ENCODE peak calls at places on chromosomes 2 and 18, in nine cellular contexts. G is heart right ventricle; W is ovary; K is left lung; U is pancreas; J is CD8-positive, alpha-beta memory T cell; Y is cardiac muscle cell; R is esophagus squamous epithelium; P is adrenal gland. V is an unnamed sample.
A peak's percentile ranks its signal among the peaks of the same experiment; 100 is the strongest.

GRCh38 chr18:58290059-58290747 is 246.2 kb downstream of the NEDD4L start:
- DNase-seq in G (no peak), W (no peak), K (no peak), U (no peak), J (no peak), Y (no peak), R (no peak), P (no peak), V (no peak)

GRCh38 chr2:21047161-21048009 is 3.5 kb upstream of the APOB start:
- DNase-seq in G (no peak), W (no peak), K (no peak), U (no peak), J (no peak), Y (peak; percentile 28), R (no peak), P (no peak), V (no peak)

GRCh38 chr2:130911482-130911881 is 74.8 kb downstream of the ARHGEF4 start:
- DNase-seq in G (no peak), W (no peak), K (no peak), U (no peak), J (no peak), Y (no peak), R (no peak), P (no peak), V (no peak)

GRCh38 chr2:53130441-53130943 is 637.1 kb upstream of the CHAC2 start:
- DNase-seq in G (no peak), W (no peak), K (no peak), U (no peak), J (no peak), Y (peak; percentile 70), R (no peak), P (no peak), V (no peak)

GRCh38 chr2:13227543-13227942 is 510.8 kb downstream of the TRIB2 start:
- DNase-seq in G (no peak), W (no peak), K (no peak), U (no peak), J (no peak), Y (no peak), R (no peak), P (no peak), V (no peak)

GRCh38 chr2:161228511-161229240 is 68.4 kb downstream of the TANK start:
- DNase-seq in G (no peak), W (no peak), K (no peak), U (no peak), J (no peak), Y (no peak), R (no peak), P (no peak), V (no peak)

GRCh38 chr18:40676676-40677075 is 1278.4 kb upstream of the PIK3C3 start:
- DNase-seq in G (no peak), W (no peak), K (no peak), U (no peak), J (no peak), Y (peak; percentile 9), R (no peak), P (no peak), V (no peak)

GRCh38 chr2:86790134-86790827 is 432 bp downstream of the CD8A start:
- DNase-seq in G (no peak), W (no peak), K (no peak), U (peak; percentile 65), J (peak; percentile 56), Y (no peak), R (no peak), P (no peak), V (no peak)

GRCh38 chr2:58195668-58196067 is 45.5 kb downstream of the FANCL start:
- DNase-seq in G (no peak), W (no peak), K (no peak), U (no peak), J (no peak), Y (no peak), R (no peak), P (no peak), V (no peak)

GRCh38 chr2:215828528-215829184 is 184.7 kb downstream of the MREG start:
- DNase-seq in G (no peak), W (peak; percentile 52), K (peak; percentile 68), U (no peak), J (no peak), Y (peak; percentile 88), R (no peak), P (peak; percentile 70), V (peak; percentile 79)

GRCh38 chr18:59884331-59884730 is 15.5 kb upstream of the PMAIP1 start:
- DNase-seq in G (no peak), W (no peak), K (no peak), U (no peak), J (no peak), Y (no peak), R (no peak), P (no peak), V (no peak)

GRCh38 chr2:207073791-207074678 is 91.7 kb downstream of the KLF7 start:
- DNase-seq in G (no peak), W (no peak), K (no peak), U (no peak), J (no peak), Y (no peak), R (no peak), P (no peak), V (no peak)

GRCh38 chr18:34709104-34709503 is 994 bp upstream of the DTNA start:
- DNase-seq in G (no peak), W (peak; percentile 39), K (no peak), U (no peak), J (no peak), Y (peak; percentile 87), R (no peak), P (peak; percentile 44), V (no peak)

GRCh38 chr18:61322265-61322873 is 10.9 kb upstream of the CDH20 start:
- DNase-seq in G (peak; percentile 58), W (no peak), K (no peak), U (peak; percentile 71), J (no peak), Y (peak; percentile 72), R (no peak), P (peak; percentile 42), V (no peak)

GRCh38 chr18:79411614-79412526 is 16.1 kb downstream of the NFATC1 start:
- DNase-seq in G (no peak), W (peak; percentile 17), K (no peak), U (peak; percentile 43), J (peak; percentile 33), Y (no peak), R (no peak), P (no peak), V (peak; percentile 50)

DNA sequence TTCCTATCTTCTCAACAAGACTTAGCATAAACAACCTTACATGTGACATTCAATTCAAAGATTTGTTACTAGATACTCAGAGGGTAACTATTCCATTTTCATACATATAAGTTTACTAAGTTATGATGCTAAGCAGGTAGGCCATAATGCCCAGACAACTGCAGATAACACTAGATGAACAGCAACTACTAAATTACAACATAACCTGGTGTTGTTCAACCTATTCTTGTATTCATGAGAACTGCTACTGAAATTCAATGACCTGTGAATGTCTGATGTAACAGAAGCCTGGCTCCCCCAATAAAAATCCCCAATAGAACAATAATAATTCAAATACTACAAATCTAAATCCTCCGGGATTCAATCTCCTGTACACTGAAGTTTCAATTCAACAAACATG is 24.8 kb downstream of the FEZ2 start:
- DNase-seq in G (no peak), W (no peak), K (no peak), U (no peak), J (no peak), Y (no peak), R (no peak), P (no peak), V (no peak)
- H3K36me3 ChIP-seq in G (no peaks in the 10 kb centered on the region), W (no peaks in the 10 kb centered on the region), K (peaks cover 57% of the 10 kb centered on the region), U (no peaks in the 10 kb centered on the region), J (no peaks in the 10 kb centered on the region), Y (peaks cover 13% of the 10 kb centered on the region), R (no peaks in the 10 kb centered on the region), P (peaks cover 13% of the 10 kb centered on the region), V (peaks cover 51% of the 10 kb centered on the region)

DNA sequence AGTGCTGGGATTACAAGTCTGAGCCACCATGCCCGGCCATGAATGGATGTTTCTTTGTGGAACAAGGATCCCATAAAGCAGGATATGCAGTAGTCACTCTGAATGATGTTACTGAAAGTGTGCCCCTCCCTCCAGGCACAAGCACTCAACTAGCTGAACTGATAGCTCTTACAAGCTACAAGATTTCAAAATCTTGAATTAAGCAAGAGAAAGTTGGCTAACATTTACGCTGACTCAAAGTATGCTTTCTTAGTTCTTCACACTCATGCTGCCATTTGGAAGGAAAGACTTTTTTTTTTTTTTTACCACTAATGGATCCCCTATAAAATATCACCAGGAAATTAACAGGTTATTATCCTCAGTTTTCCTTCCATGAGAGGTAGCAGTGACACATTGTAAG is 549.0 kb upstream of the PKDCC start:
- DNase-seq in G (no peak), W (no peak), K (no peak), U (no peak), J (no peak), Y (peak; percentile 38), R (no peak), P (no peak), V (no peak)
- H3K9me3 ChIP-seq in G (peaks cover 6% of the 10 kb centered on the region), W (no peaks in the 10 kb centered on the region), K (peaks cover 75% of the 10 kb centered on the region), U (no peaks in the 10 kb centered on the region), J (peaks cover 20% of the 10 kb centered on the region), Y (peaks cover 4% of the 10 kb centered on the region), R (peaks cover 55% of the 10 kb centered on the region), P (no peaks in the 10 kb centered on the region), V (peaks cover 36% of the 10 kb centered on the region)

DNA sequence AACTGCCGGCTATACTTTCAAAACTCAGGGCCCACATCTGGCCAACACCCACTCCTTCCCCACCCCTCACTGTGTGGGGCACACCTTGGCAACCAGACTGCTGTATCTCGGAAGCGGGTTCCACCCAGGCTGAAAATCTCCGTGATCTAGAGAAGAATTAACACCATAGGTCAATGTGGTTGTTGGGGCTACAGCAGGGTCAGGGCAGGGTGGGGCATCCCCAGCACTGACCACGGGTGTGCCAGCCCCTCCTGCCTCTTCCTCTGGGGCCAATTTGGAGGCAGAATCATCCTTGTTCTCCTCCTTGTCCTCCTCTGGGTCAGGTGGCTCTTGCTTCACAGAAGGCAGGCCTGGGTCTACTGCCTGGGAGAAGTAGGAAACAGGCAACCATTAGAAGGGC is 6.3 kb upstream of the CFAP53 start:
- DNase-seq in G (no peak), W (no peak), K (no peak), U (no peak), J (no peak), Y (no peak), R (no peak), P (no peak), V (no peak)
- H3K36me3 ChIP-seq in G (peaks cover 16% of the 10 kb centered on the region), W (peaks cover 4% of the 10 kb centered on the region), K (peaks cover 88% of the 10 kb centered on the region), U (peaks cover 15% of the 10 kb centered on the region), J (peaks cover 59% of the 10 kb centered on the region), Y (peaks cover 66% of the 10 kb centered on the region), R (peaks cover 62% of the 10 kb centered on the region), P (peaks cover 85% of the 10 kb centered on the region), V (peaks cover 88% of the 10 kb centered on the region)

DNA sequence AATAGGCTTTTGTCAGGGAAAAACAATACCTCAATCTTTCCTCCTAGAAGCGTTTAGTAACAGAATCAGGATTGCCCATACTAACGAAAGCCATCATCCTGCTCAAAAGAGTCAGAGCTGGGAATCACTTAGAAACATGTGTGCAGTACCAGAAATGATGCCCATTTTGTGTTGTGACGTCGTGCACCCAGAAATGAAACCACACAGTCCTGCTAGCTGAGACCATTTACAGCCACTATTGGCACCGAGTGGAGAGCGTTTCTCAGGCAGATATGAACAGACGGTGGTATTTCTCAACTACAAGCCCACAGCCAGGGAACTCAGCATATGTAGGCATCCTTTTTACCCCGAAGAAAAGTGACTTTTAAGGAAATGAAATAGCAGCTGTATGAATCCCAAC is 284.3 kb upstream of the LRATD1 start:
- DNase-seq in G (no peak), W (no peak), K (no peak), U (no peak), J (no peak), Y (no peak), R (no peak), P (no peak), V (no peak)
- H3K9me3 ChIP-seq in G (no peaks in the 10 kb centered on the region), W (no peaks in the 10 kb centered on the region), K (no peaks in the 10 kb centered on the region), U (no peaks in the 10 kb centered on the region), J (no peaks in the 10 kb centered on the region), Y (no peaks in the 10 kb centered on the region), R (no peaks in the 10 kb centered on the region), P (no peaks in the 10 kb centered on the region), V (no peaks in the 10 kb centered on the region)